ENCODE peak calls at places on chromosome 21, in eight cellular contexts. One of them, this sample, is unnamed.

GRCh38 chr21:45735259-45736000 is 91.9 kb downstream of the PCBP3 start:
- DNase-seq in KG1: no peak
- DNase-seq in cardiac muscle cell: no peak
- DNase-seq in HTR-8/SVneo: no peak
- DNase-seq in BJ: no peak
- DNase-seq in stimulated activated CD4-positive, alpha-beta T cell treated with anti-CD3 and anti-CD28 coated beads, Interleukin-4, amount 100 ng/mL, for 48 hours: no peak
- DNase-seq in transverse colon: no peak
- DNase-seq in hepatic stellate cell: no peak
- DNase-seq in this sample: no peak

GRCh38 chr21:39422468-39423241 is 22.9 kb downstream of the LCA5L start:
- DNase-seq in KG1: no peak
- DNase-seq in cardiac muscle cell: no peak
- DNase-seq in HTR-8/SVneo: no peak
- DNase-seq in BJ: no peak
- DNase-seq in stimulated activated CD4-positive, alpha-beta T cell treated with anti-CD3 and anti-CD28 coated beads, Interleukin-4, amount 100 ng/mL, for 48 hours: no peak
- DNase-seq in transverse colon: no peak
- DNase-seq in hepatic stellate cell: no peak
- DNase-seq in this sample: no peak

GRCh38 chr21:45421071-45421845 is 16.3 kb downstream of the COL18A1 start:
- DNase-seq in KG1: no peak
- DNase-seq in cardiac muscle cell: no peak
- DNase-seq in HTR-8/SVneo: no peak
- DNase-seq in BJ: no peak
- DNase-seq in stimulated activated CD4-positive, alpha-beta T cell treated with anti-CD3 and anti-CD28 coated beads, Interleukin-4, amount 100 ng/mL, for 48 hours: no peak
- DNase-seq in transverse colon: peak; percentile 67
- DNase-seq in hepatic stellate cell: no peak
- DNase-seq in this sample: no peak

GRCh38 chr21:15667010-15667409 is 62.8 kb upstream of the USP25 start:
- DNase-seq in KG1: no peak
- DNase-seq in cardiac muscle cell: peak; percentile 61
- DNase-seq in HTR-8/SVneo: peak; percentile 33
- DNase-seq in BJ: peak; percentile 37
- DNase-seq in stimulated activated CD4-positive, alpha-beta T cell treated with anti-CD3 and anti-CD28 coated beads, Interleukin-4, amount 100 ng/mL, for 48 hours: no peak
- DNase-seq in transverse colon: no peak
- DNase-seq in hepatic stellate cell: no peak
- DNase-seq in this sample: no peak

GRCh38 chr21:44392916-44393315 is 39.5 kb downstream of the TRPM2 start:
- DNase-seq in KG1: no peak
- DNase-seq in cardiac muscle cell: no peak
- DNase-seq in HTR-8/SVneo: no peak
- DNase-seq in BJ: no peak
- DNase-seq in stimulated activated CD4-positive, alpha-beta T cell treated with anti-CD3 and anti-CD28 coated beads, Interleukin-4, amount 100 ng/mL, for 48 hours: no peak
- DNase-seq in transverse colon: no peak
- DNase-seq in hepatic stellate cell: no peak
- DNase-seq in this sample: no peak

GRCh38 chr21:38293765-38294164 is 37.0 kb downstream of the KCNJ15 start:
- DNase-seq in KG1: no peak
- DNase-seq in cardiac muscle cell: no peak
- DNase-seq in HTR-8/SVneo: no peak
- DNase-seq in BJ: no peak
- DNase-seq in stimulated activated CD4-positive, alpha-beta T cell treated with anti-CD3 and anti-CD28 coated beads, Interleukin-4, amount 100 ng/mL, for 48 hours: no peak
- DNase-seq in transverse colon: peak; percentile 63
- DNase-seq in hepatic stellate cell: no peak
- DNase-seq in this sample: peak; percentile 63

GRCh38 chr21:28099296-28099695 is 893.4 kb downstream of the LTN1 start:
- DNase-seq in KG1: no peak
- DNase-seq in cardiac muscle cell: peak; percentile 89
- DNase-seq in HTR-8/SVneo: no peak
- DNase-seq in BJ: no peak
- DNase-seq in stimulated activated CD4-positive, alpha-beta T cell treated with anti-CD3 and anti-CD28 coated beads, Interleukin-4, amount 100 ng/mL, for 48 hours: no peak
- DNase-seq in transverse colon: no peak
- DNase-seq in hepatic stellate cell: no peak
- DNase-seq in this sample: peak; percentile 25

GRCh38 chr21:41960386-41960785 is 6.6 kb upstream of the C2CD2 start:
- DNase-seq in KG1: no peak
- DNase-seq in cardiac muscle cell: no peak
- DNase-seq in HTR-8/SVneo: no peak
- DNase-seq in BJ: no peak
- DNase-seq in stimulated activated CD4-positive, alpha-beta T cell treated with anti-CD3 and anti-CD28 coated beads, Interleukin-4, amount 100 ng/mL, for 48 hours: no peak
- DNase-seq in transverse colon: no peak
- DNase-seq in hepatic stellate cell: no peak
- DNase-seq in this sample: no peak

GRCh38 chr21:43740497-43741156 is 21.7 kb downstream of the PDXK start:
- DNase-seq in KG1: no peak
- DNase-seq in cardiac muscle cell: peak; percentile 53
- DNase-seq in HTR-8/SVneo: peak; percentile 82
- DNase-seq in BJ: no peak
- DNase-seq in stimulated activated CD4-positive, alpha-beta T cell treated with anti-CD3 and anti-CD28 coated beads, Interleukin-4, amount 100 ng/mL, for 48 hours: no peak
- DNase-seq in transverse colon: peak; percentile 56
- DNase-seq in hepatic stellate cell: peak; percentile 58
- DNase-seq in this sample: no peak

GRCh38 chr21:36839123-36839522 is 127.3 kb downstream of the HLCS start:
- DNase-seq in KG1: no peak
- DNase-seq in cardiac muscle cell: no peak
- DNase-seq in HTR-8/SVneo: no peak
- DNase-seq in BJ: no peak
- DNase-seq in stimulated activated CD4-positive, alpha-beta T cell treated with anti-CD3 and anti-CD28 coated beads, Interleukin-4, amount 100 ng/mL, for 48 hours: no peak
- DNase-seq in transverse colon: no peak
- DNase-seq in hepatic stellate cell: peak; percentile 40
- DNase-seq in this sample: no peak

GRCh38 chr21:31659286-31660133 is at the start of gene SOD1:
- DNase-seq in KG1: peak; percentile 80
- DNase-seq in cardiac muscle cell: peak; percentile 95
- DNase-seq in HTR-8/SVneo: peak; percentile 94
- DNase-seq in BJ: peak; percentile 32
- DNase-seq in stimulated activated CD4-positive, alpha-beta T cell treated with anti-CD3 and anti-CD28 coated beads, Interleukin-4, amount 100 ng/mL, for 48 hours: peak; percentile 96
- DNase-seq in transverse colon: peak; percentile 96
- DNase-seq in hepatic stellate cell: peak; percentile 97
- DNase-seq in this sample: peak; percentile 97

GRCh38 chr21:45224189-45224938 is 63.3 kb downstream of the POFUT2 start:
- DNase-seq in KG1: no peak
- DNase-seq in cardiac muscle cell: no peak
- DNase-seq in HTR-8/SVneo: no peak
- DNase-seq in BJ: no peak
- DNase-seq in stimulated activated CD4-positive, alpha-beta T cell treated with anti-CD3 and anti-CD28 coated beads, Interleukin-4, amount 100 ng/mL, for 48 hours: no peak
- DNase-seq in transverse colon: peak; percentile 42
- DNase-seq in hepatic stellate cell: peak; percentile 35
- DNase-seq in this sample: no peak

GRCh38 chr21:31284797-31285397 is 59.2 kb downstream of the TIAM1 start:
- DNase-seq in KG1: no peak
- DNase-seq in cardiac muscle cell: peak; percentile 62
- DNase-seq in HTR-8/SVneo: peak; percentile 44
- DNase-seq in BJ: no peak
- DNase-seq in stimulated activated CD4-positive, alpha-beta T cell treated with anti-CD3 and anti-CD28 coated beads, Interleukin-4, amount 100 ng/mL, for 48 hours: no peak
- DNase-seq in transverse colon: no peak
- DNase-seq in hepatic stellate cell: peak; percentile 5
- DNase-seq in this sample: no peak

GRCh38 chr21:34592120-34592561 is 22.8 kb downstream of the RCAN1 start:
- DNase-seq in KG1: no peak
- DNase-seq in cardiac muscle cell: peak; percentile 49
- DNase-seq in HTR-8/SVneo: no peak
- DNase-seq in BJ: no peak
- DNase-seq in stimulated activated CD4-positive, alpha-beta T cell treated with anti-CD3 and anti-CD28 coated beads, Interleukin-4, amount 100 ng/mL, for 48 hours: no peak
- DNase-seq in transverse colon: peak; percentile 64
- DNase-seq in hepatic stellate cell: peak; percentile 55
- DNase-seq in this sample: peak; percentile 71

GRCh38 chr21:45547211-45547900 is 5.1 kb upstream of the SLC19A1 start:
- DNase-seq in KG1: no peak
- DNase-seq in cardiac muscle cell: no peak
- DNase-seq in HTR-8/SVneo: no peak
- DNase-seq in BJ: no peak
- DNase-seq in stimulated activated CD4-positive, alpha-beta T cell treated with anti-CD3 and anti-CD28 coated beads, Interleukin-4, amount 100 ng/mL, for 48 hours: no peak
- DNase-seq in transverse colon: no peak
- DNase-seq in hepatic stellate cell: no peak
- DNase-seq in this sample: no peak

GRCh38 chr21:38965910-38966504 is 160.3 kb downstream of the ETS2 start:
- DNase-seq in KG1: no peak
- DNase-seq in cardiac muscle cell: peak; percentile 23
- DNase-seq in HTR-8/SVneo: no peak
- DNase-seq in BJ: no peak
- DNase-seq in stimulated activated CD4-positive, alpha-beta T cell treated with anti-CD3 and anti-CD28 coated beads, Interleukin-4, amount 100 ng/mL, for 48 hours: no peak
- DNase-seq in transverse colon: peak; percentile 80
- DNase-seq in hepatic stellate cell: peak; percentile 76
- DNase-seq in this sample: peak; percentile 93

GRCh38 chr21:25967566-25968438 is 202.8 kb downstream of the APP start:
- DNase-seq in KG1: peak; percentile 39
- DNase-seq in cardiac muscle cell: peak; percentile 54
- DNase-seq in HTR-8/SVneo: no peak
- DNase-seq in BJ: no peak
- DNase-seq in stimulated activated CD4-positive, alpha-beta T cell treated with anti-CD3 and anti-CD28 coated beads, Interleukin-4, amount 100 ng/mL, for 48 hours: no peak
- DNase-seq in transverse colon: no peak
- DNase-seq in hepatic stellate cell: no peak
- DNase-seq in this sample: no peak

GRCh38 chr21:37866027-37866426 is 50.2 kb downstream of the KCNJ6 start:
- DNase-seq in KG1: no peak
- DNase-seq in cardiac muscle cell: no peak
- DNase-seq in HTR-8/SVneo: no peak
- DNase-seq in BJ: no peak
- DNase-seq in stimulated activated CD4-positive, alpha-beta T cell treated with anti-CD3 and anti-CD28 coated beads, Interleukin-4, amount 100 ng/mL, for 48 hours: no peak
- DNase-seq in transverse colon: no peak
- DNase-seq in hepatic stellate cell: no peak
- DNase-seq in this sample: no peak

GRCh38 chr21:25885405-25885804 is 150.6 kb downstream of the GABPA start:
- DNase-seq in KG1: no peak
- DNase-seq in cardiac muscle cell: no peak
- DNase-seq in HTR-8/SVneo: no peak
- DNase-seq in BJ: no peak
- DNase-seq in stimulated activated CD4-positive, alpha-beta T cell treated with anti-CD3 and anti-CD28 coated beads, Interleukin-4, amount 100 ng/mL, for 48 hours: no peak
- DNase-seq in transverse colon: no peak
- DNase-seq in hepatic stellate cell: no peak
- DNase-seq in this sample: no peak

GRCh38 chr21:33374080-33374873 is 28.9 kb upstream of the IFNGR2 start:
- DNase-seq in KG1: peak; percentile 78
- DNase-seq in cardiac muscle cell: peak; percentile 82
- DNase-seq in HTR-8/SVneo: no peak
- DNase-seq in BJ: no peak
- DNase-seq in stimulated activated CD4-positive, alpha-beta T cell treated with anti-CD3 and anti-CD28 coated beads, Interleukin-4, amount 100 ng/mL, for 48 hours: no peak
- DNase-seq in transverse colon: peak; percentile 70
- DNase-seq in hepatic stellate cell: peak; percentile 38
- DNase-seq in this sample: peak; percentile 75

This sample was measured in colonic mucosa.